ENCODE peak calls at places on chromosomes 6 and 20, in four cellular contexts. H is A172; C is activated naive CD4-positive, alpha-beta T cell; M is GM19239. V is an unnamed sample.
A peak's percentile ranks its signal among the peaks of the same experiment; 100 is the strongest.

GRCh38 chr6:12967686-12968085 is 251.1 kb downstream of the PHACTR1 start:
- DNase-seq in H (no peak), C (no peak), M (no peak), V (peak; percentile 6)

GRCh38 chr6:1063671-1064355 is 248.1 kb upstream of the FOXQ1 start:
- DNase-seq in H (no peak), C (no peak), M (no peak), V (no peak)

GRCh38 chr6:39312912-39313525 is 1.2 kb downstream of the KCNK17 start:
- DNase-seq in H (no peak), C (no peak), M (no peak), V (no peak)

GRCh38 chr6:16725145-16725864 is 36.0 kb downstream of the ATXN1 start:
- DNase-seq in H (peak; percentile 44), C (no peak), M (no peak), V (peak; percentile 79)

GRCh38 chr6:161079566-161080262 is 88.1 kb downstream of the MAP3K4 start:
- DNase-seq in H (peak; percentile 73), C (no peak), M (no peak), V (peak; percentile 92)

GRCh38 chr6:160950507-160950906 is 41.1 kb upstream of the MAP3K4 start:
- DNase-seq in H (peak; percentile 18), C (no peak), M (no peak), V (peak; percentile 60)

GRCh38 chr6:143258945-143259344 is 191.6 kb downstream of the ADAT2 start:
- DNase-seq in H (no peak), C (no peak), M (no peak), V (no peak)

GRCh38 chr6:7267521-7268091 is 45.4 kb downstream of the SSR1 start:
- DNase-seq in H (peak; percentile 88), C (no peak), M (no peak), V (peak; percentile 93)

GRCh38 chr6:82419088-82419720 is 55.6 kb downstream of the TPBG start:
- DNase-seq in H (no peak), C (no peak), M (no peak), V (no peak)

GRCh38 chr6:124956018-124956417 is 6.2 kb upstream of the RNF217 start:
- DNase-seq in H (no peak), C (no peak), M (no peak), V (no peak)

GRCh38 chr6:106757267-106757666 is 127.9 kb downstream of the QRSL1 start:
- DNase-seq in H (no peak), C (no peak), M (no peak), V (no peak)

GRCh38 chr6:1817033-1817761 is 207.5 kb downstream of the FOXC1 start:
- DNase-seq in H (no peak), C (no peak), M (no peak), V (peak; percentile 82)

GRCh38 chr20:50251383-50251748 is 60.7 kb downstream of the CEBPB start:
- DNase-seq in H (no peak), C (no peak), M (no peak), V (no peak)

GRCh38 chr6:35124356-35124755 is 16.8 kb downstream of the TCP11 start:
- DNase-seq in H (no peak), C (no peak), M (no peak), V (no peak)

GRCh38 chr6:8494730-8495129 is 59.4 kb upstream of the SLC35B3 start:
- DNase-seq in H (no peak), C (no peak), M (no peak), V (no peak)

GRCh38 chr6:91476000-91476399 is 889.1 kb upstream of the MAP3K7 start:
- DNase-seq in H (peak; percentile 61), C (no peak), M (no peak), V (peak; percentile 76)

GRCh38 chr20:59159822-59160740 is 3.5 kb upstream of the ZNF831 start:
- DNase-seq in H (no peak), C (peak; percentile 32), M (no peak), V (no peak)

GRCh38 chr20:49568491-49569151 is 684 bp upstream of the PTGIS start:
- DNase-seq in H (no peak), C (no peak), M (no peak), V (peak; percentile 71)

GRCh38 chr20:37385176-37385575 is 39.2 kb downstream of the SRC start:
- DNase-seq in H (no peak), C (no peak), M (no peak), V (no peak)

GRCh38 chr6:31859923-31860322 is 2.7 kb downstream of the NEU1 start:
- DNase-seq in H (no peak), C (no peak), M (no peak), V (no peak)

GRCh38 chr6:119575721-119576120 is 226.2 kb upstream of the MAN1A1 start:
- DNase-seq in H (peak; percentile 35), C (no peak), M (no peak), V (peak; percentile 74)

GRCh38 chr6:113697642-113698410 is 159.3 kb upstream of the MARCKS start:
- DNase-seq in H (peak; percentile 71), C (no peak), M (no peak), V (peak; percentile 97)

GRCh38 chr6:116697475-116697874 is 16.5 kb downstream of the KPNA5 start:
- DNase-seq in H (no peak), C (no peak), M (no peak), V (no peak)

GRCh38 chr20:49594143-49594928 is 26.4 kb upstream of the PTGIS start:
- DNase-seq in H (peak; percentile 46), C (no peak), M (no peak), V (peak; percentile 74)